ENCODE peak calls at places on chromosome 7, in four cellular contexts. F is HepG2, O is K562, S is H1. U is an unnamed sample.

GRCh38 chr7:26348987-26349809 is 57.5 kb downstream of the SNX10 start:
- DNase-seq in F (no peak), O (no peak), S (no peak), U (no peak)

GRCh38 chr7:80496586-80496985 is 15.3 kb downstream of the GNAT3 start:
- DNase-seq in F (no peak), O (no peak), S (no peak), U (no peak)

GRCh38 chr7:155954550-155955366 is 142.5 kb upstream of the SHH start:
- DNase-seq in F (no peak), O (no peak), S (no peak), U (no peak)

GRCh38 chr7:26291251-26291650 is 411 bp upstream of the SNX10 start:
- DNase-seq in F (no peak), O (no peak), S (no peak), U (no peak)

GRCh38 chr7:140404565-140405080 is 765 bp downstream of the RAB19 start:
- DNase-seq in F (no peak), O (no peak), S (no peak), U (no peak)

GRCh38 chr7:34117583-34117982 is 212.2 kb downstream of the BMPER start:
- DNase-seq in F (no peak), O (no peak), S (no peak), U (no peak)

GRCh38 chr7:25854608-25855497 is 297.1 kb upstream of the NFE2L3 start:
- DNase-seq in F (peak; percentile 66), O (peak; percentile 96), S (no peak), U (peak; percentile 99)

GRCh38 chr7:99305473-99306260 is 20.0 kb upstream of the ARPC1A start:
- DNase-seq in F (no peak), O (no peak), S (no peak), U (no peak)

GRCh38 chr7:139180700-139181311 is 50.2 kb upstream of the UBN2 start:
- DNase-seq in F (no peak), O (no peak), S (no peak), U (no peak)

GRCh38 chr7:111168182-111168581 is 77.3 kb downstream of the LRRN3 start:
- DNase-seq in F (no peak), O (no peak), S (no peak), U (no peak)

GRCh38 chr7:43749383-43749940 is 9.0 kb upstream of the BLVRA start:
- DNase-seq in F (no peak), O (no peak), S (no peak), U (no peak)

GRCh38 chr7:23332881-23333612 is 33.9 kb downstream of the MALSU1 start:
- DNase-seq in F (no peak), O (no peak), S (no peak), U (no peak)

GRCh38 chr7:157515342-157516041 is 178.7 kb downstream of the DNAJB6 start:
- DNase-seq in F (no peak), O (no peak), S (no peak), U (no peak)

GRCh38 chr7:151837285-151838042 is 39.5 kb downstream of the PRKAG2 start:
- DNase-seq in F (no peak), O (no peak), S (no peak), U (no peak)

GRCh38 chr7:122561326-122561725 is 137.6 kb downstream of the RNF133 start:
- DNase-seq in F (no peak), O (no peak), S (no peak), U (no peak)

GRCh38 chr7:96638669-96639068 is 71.0 kb downstream of the SEM1 start:
- DNase-seq in F (no peak), O (no peak), S (no peak), U (no peak)

GRCh38 chr7:96636979-96637378 is 72.7 kb downstream of the SEM1 start:
- DNase-seq in F (no peak), O (no peak), S (no peak), U (no peak)

GRCh38 chr7:96636342-96636865 is 73.2 kb downstream of the SEM1 start:
- DNase-seq in F (no peak), O (no peak), S (no peak), U (no peak)

GRCh38 chr7:96637531-96637930 is 72.1 kb downstream of the SEM1 start:
- DNase-seq in F (no peak), O (no peak), S (no peak), U (no peak)

GRCh38 chr7:96640054-96640453 is 69.6 kb downstream of the SEM1 start:
- DNase-seq in F (no peak), O (no peak), S (no peak), U (no peak)
- TF ChIP-seq FOSL1 in F (no peak), O (no peak), S (no peak), U (no peak)

GRCh38 chr7:108211382-108212201 is 81.4 kb upstream of the LAMB4 start:
- DNase-seq in F (peak; percentile 42), O (peak; percentile 69), S (no peak), U (peak; percentile 39)
- TF ChIP-seq JUND in F (no peak), O (peak; percentile 87), S (no peak), U (peak; percentile 55)

DNA sequence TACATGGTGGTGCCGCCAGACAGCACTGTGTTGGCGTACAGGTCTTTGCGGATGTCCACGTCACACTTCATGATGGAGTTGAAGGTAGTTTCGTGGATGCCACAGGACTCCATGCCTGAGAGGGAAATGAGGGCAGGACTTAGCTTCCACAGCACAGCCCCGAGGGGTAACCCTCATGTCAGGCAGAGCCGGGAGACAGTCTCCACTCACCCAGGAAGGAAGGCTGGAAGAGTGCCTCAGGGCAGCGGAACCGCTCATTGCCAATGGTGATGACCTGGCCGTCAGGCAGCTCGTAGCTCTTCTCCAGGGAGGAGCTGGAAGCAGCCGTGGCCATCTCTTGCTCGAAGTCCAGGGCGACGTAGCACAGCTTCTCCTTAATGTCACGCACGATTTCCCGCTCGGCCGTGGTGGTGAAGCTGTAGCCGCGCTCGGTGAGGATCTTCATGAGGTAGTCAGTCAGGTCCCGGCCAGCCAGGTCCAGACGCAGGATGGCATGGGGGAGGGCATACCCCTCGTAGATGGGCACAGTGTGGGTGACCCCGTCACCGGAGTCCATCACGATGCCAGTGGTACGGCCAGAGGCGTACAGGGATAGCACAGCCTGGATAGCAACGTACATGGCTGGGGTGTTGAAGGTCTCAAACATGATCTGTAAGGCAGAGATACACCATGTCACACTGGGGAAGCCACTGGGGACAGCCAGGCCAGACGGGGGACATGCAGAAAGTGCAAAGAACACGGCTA is 104.6 kb upstream of the TNRC18 start:
- DNase-seq in F (no peak), O (no peak), S (peak; percentile 51), U (no peak)
- TF ChIP-seq FOSL1 in F (no peak), O (no peak), S (no peak), U (no peak)

GRCh38 chr7:12064716-12065115 is 146.4 kb upstream of the TMEM106B start:
- DNase-seq in F (no peak), O (no peak), S (no peak), U (no peak)

GRCh38 chr7:12066004-12066403 is 145.1 kb upstream of the TMEM106B start:
- DNase-seq in F (no peak), O (no peak), S (no peak), U (peak; percentile 86)

GRCh38 chr7:12069757-12070156 is 141.3 kb upstream of the TMEM106B start:
- DNase-seq in F (no peak), O (no peak), S (no peak), U (no peak)

GRCh38 chr7:12067156-12067831 is 143.8 kb upstream of the TMEM106B start:
- DNase-seq in F (peak; percentile 48), O (peak; percentile 40), S (peak; percentile 83), U (peak; percentile 58)

DNA sequence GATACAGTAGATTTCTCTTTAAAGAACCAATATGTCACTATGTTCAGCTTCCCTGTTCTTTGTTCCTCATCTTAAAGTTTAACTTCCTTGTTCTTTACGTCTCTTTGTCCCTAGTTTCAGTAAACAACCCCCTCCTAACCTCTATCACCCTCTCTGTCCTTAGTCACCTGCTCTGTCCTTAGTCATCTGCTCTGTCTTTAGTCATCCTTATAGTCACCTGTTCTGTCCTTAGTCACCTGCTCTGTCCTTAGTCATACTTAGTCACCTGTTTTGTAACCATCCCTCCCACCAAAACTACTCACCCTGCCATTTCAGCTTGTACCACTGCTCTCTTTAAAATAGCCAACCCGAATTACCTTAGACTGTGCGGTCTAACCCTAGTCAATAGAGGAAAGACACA is 144.5 kb upstream of the TMEM106B start:
- DNase-seq in F (peak; percentile 4), O (no peak), S (no peak), U (peak; percentile 85)
- TF ChIP-seq JUND in F (no peak), O (no peak), S (no peak), U (peak; percentile 90)

DNA sequence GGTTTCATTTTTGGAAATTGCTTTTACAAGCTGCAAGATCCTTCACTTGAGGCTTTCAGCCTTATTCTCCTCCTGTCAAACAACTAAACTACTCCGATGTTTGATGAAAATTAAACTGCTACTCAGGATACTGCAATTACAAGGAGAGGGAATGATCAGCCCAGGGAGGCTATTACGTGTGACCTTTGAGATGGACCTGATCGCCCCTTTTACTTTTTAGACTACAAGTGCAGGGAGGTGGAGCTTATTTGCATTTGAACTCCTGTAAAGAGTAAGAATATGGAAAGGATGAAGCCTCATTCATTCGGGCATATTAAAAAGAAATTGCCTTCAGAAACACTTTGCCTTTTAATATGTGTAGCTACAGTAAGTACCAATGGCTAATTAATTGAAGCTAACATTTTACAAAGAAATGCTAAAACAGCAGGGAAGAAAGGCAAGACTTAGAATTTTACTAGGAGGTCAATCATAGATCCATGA is 219.1 kb downstream of the PHTF2 start:
- DNase-seq in F (no peak), O (no peak), S (no peak), U (no peak)
- TF ChIP-seq FOSL1 in F (no peak), O (no peak), S (no peak), U (no peak)

GRCh38 chr7:41879113-41879385 is 176.2 kb upstream of the INHBA start:
- DNase-seq in F (no peak), O (no peak), S (no peak), U (no peak)

GRCh38 chr7:41881313-41882130 is 178.6 kb upstream of the INHBA start:
- DNase-seq in F (no peak), O (no peak), S (no peak), U (no peak)

GRCh38 chr7:41878331-41879112 is 175.6 kb upstream of the INHBA start:
- DNase-seq in F (no peak), O (no peak), S (no peak), U (no peak)

GRCh38 chr7:41879424-41879823 is 176.5 kb upstream of the INHBA start:
- DNase-seq in F (no peak), O (no peak), S (no peak), U (no peak)

GRCh38 chr7:41880107-41880506 is 177.2 kb upstream of the INHBA start:
- DNase-seq in F (no peak), O (no peak), S (no peak), U (no peak)
- TF ChIP-seq JUND in F (no peak), O (no peak), S (no peak), U (no peak)

GRCh38 chr7:94679341-94679740 is 23.4 kb upstream of the SGCE start:
- DNase-seq in F (no peak), O (no peak), S (no peak), U (no peak)
- TF ChIP-seq FOSL1 in F (no peak), O (no peak), S (no peak), U (no peak)